ENCODE peak calls at places on chromosomes 6 and 20, in four cellular contexts. Q is endothelial cell, I is NCI-H1105 treated with DMSO at 0.1 percent for 48 hours, D is uterus. E is an unnamed sample.

GRCh38 chr6:139151425-139152087 is 16.7 kb downstream of the HECA start:
- DNase-seq in I (no peak), D (no peak), Q (no peak), E (no peak)

GRCh38 chr6:38068854-38069253 is 249.3 kb downstream of the ZFAND3 start:
- DNase-seq in Q (no peak), I (no peak), D (no peak), E (no peak)

GRCh38 chr6:82842721-82843120 is 222.9 kb downstream of the UBE3D start:
- DNase-seq in I (no peak), D (no peak), Q (no peak), E (no peak)

GRCh38 chr20:35344354-35344837 is 52.2 kb upstream of the FAM83C start:
- DNase-seq in I (no peak), D (peak), Q (no peak), E (no peak)

GRCh38 chr6:123208111-123208510 is 212.1 kb downstream of the CLVS2 start:
- DNase-seq in Q (no peak), D (no peak), I (no peak), E (no peak)

GRCh38 chr6:154907293-154907692 is 87.8 kb upstream of the TIAM2 start:
- DNase-seq in Q (no peak), I (no peak), D (no peak), E (peak)

GRCh38 chr20:8535403-8536003 is 403.4 kb downstream of the PLCB1 start:
- DNase-seq in I (peak), Q (peak), D (no peak), E (no peak)

GRCh38 chr20:5127204-5127858 is 523 bp downstream of the CDS2 start:
- DNase-seq in Q (peak), I (peak), D (peak), E (peak)

GRCh38 chr20:51880188-51880587 is 77.9 kb upstream of the SALL4 start:
- DNase-seq in I (no peak), D (no peak), Q (no peak), E (no peak)

GRCh38 chr6:167013946-167014345 is 14.7 kb downstream of the CEP43 start:
- DNase-seq in I (no peak), D (no peak), Q (no peak), E (no peak)

GRCh38 chr6:20877008-20877937 is 343.0 kb downstream of the CDKAL1 start:
- DNase-seq in I (no peak), D (peak), Q (no peak), E (no peak)

GRCh38 chr20:1802385-1803215 is 92.6 kb upstream of the SIRPA start:
- DNase-seq in Q (peak), I (peak), D (no peak), E (no peak)

GRCh38 chr6:30091577-30092381 is 16.2 kb upstream of the RNF39 start:
- DNase-seq in Q (no peak), D (no peak), I (no peak), E (no peak)

GRCh38 chr6:69865126-69865525 is 1.2 kb upstream of the COL19A1 start:
- DNase-seq in D (no peak), I (no peak), Q (no peak), E (no peak)

GRCh38 chr20:47319517-47320252 is 36.8 kb downstream of the ZMYND8 start:
- DNase-seq in I (peak), D (peak), Q (peak), E (peak)

GRCh38 chr6:100116409-100117194 is 122.6 kb upstream of the MCHR2 start:
- DNase-seq in I (peak), D (no peak), Q (peak), E (no peak)

GRCh38 chr20:50580016-50580747 is 70.0 kb downstream of the PTPN1 start:
- DNase-seq in I (peak), D (peak), Q (peak), E (peak)

GRCh38 chr20:4412216-4412615 is 309.5 kb upstream of the PRND start:
- DNase-seq in I (no peak), Q (no peak), D (no peak), E (no peak)

GRCh38 chr6:147400968-147401367 is 107.5 kb upstream of the SAMD5 start:
- DNase-seq in Q (no peak), D (no peak), I (no peak), E (no peak)

GRCh38 chr6:126957721-126958120 is 160.8 kb upstream of the RSPO3 start:
- DNase-seq in D (no peak), I (no peak), Q (no peak), E (no peak)

GRCh38 chr6:141808662-141809061 is 324.1 kb upstream of the GJE1 start:
- DNase-seq in D (no peak), I (no peak), Q (no peak), E (no peak)

GRCh38 chr20:16575390-16576140 is 2.3 kb upstream of the KIF16B start:
- DNase-seq in I (no peak), D (no peak), Q (no peak), E (no peak)

GRCh38 chr20:37804584-37805566 is 98.1 kb upstream of the VSTM2L start:
- DNase-seq in D (no peak), Q (no peak), I (peak), E (no peak)

GRCh38 chr6:118985123-118985830 is 50.3 kb upstream of the MCM9 start:
- DNase-seq in Q (no peak), I (no peak), D (no peak), E (no peak)